ENCODE peak calls at places on chromosomes 3 and 15, in five cellular contexts. B is neural progenitor cell, P is foreskin fibroblast, H is brain microvascular endothelial cell, R is RWPE1. C is an unnamed sample.

GRCh38 chr15:68930268-68931022 is at the start of gene SPESP1:
- DNase-seq in B (no peak), P (peak), H (peak), R (peak), C (no peak)

GRCh38 chr3:158419820-158420653 is 151.0 kb upstream of the MLF1 start:
- DNase-seq in B (no peak), P (no peak), H (no peak), R (no peak), C (no peak)

GRCh38 chr15:69782809-69783208 is 314.9 kb downstream of the TLE3 start:
- DNase-seq in B (no peak), P (no peak), H (no peak), R (no peak), C (no peak)

GRCh38 chr3:8914491-8914890 is 48.8 kb downstream of the RAD18 start:
- DNase-seq in B (no peak), P (peak), H (no peak), R (no peak), C (no peak)

GRCh38 chr3:173690542-173690941 is 293.0 kb downstream of the NLGN1 start:
- DNase-seq in B (no peak), P (no peak), H (no peak), R (no peak), C (peak)

GRCh38 chr15:66404122-66404521 is 17.4 kb downstream of the MAP2K1 start:
- DNase-seq in B (no peak), P (no peak), H (no peak), R (no peak), C (no peak)

GRCh38 chr3:196726788-196727675 is 12.6 kb upstream of the PAK2 start:
- DNase-seq in B (no peak), P (peak), H (peak), R (peak), C (peak)

GRCh38 chr3:187568171-187568570 is 102.0 kb downstream of the SST start:
- DNase-seq in B (no peak), P (no peak), H (no peak), R (no peak), C (peak)

GRCh38 chr3:113629941-113630340 is 66.5 kb downstream of the USF3 start:
- DNase-seq in B (peak), P (no peak), H (no peak), R (no peak), C (no peak)

GRCh38 chr3:150763841-150764483 is 993 bp upstream of the SIAH2 start:
- DNase-seq in B (peak), P (peak), H (no peak), R (peak), C (peak)

GRCh38 chr3:194906229-194906629 is 220.5 kb downstream of the FAM43A start:
- DNase-seq in B (no peak), P (peak), H (no peak), R (no peak), C (peak)

GRCh38 chr15:38004218-38004848 is 69.9 kb downstream of the TMCO5A start:
- DNase-seq in B (no peak), P (no peak), H (no peak), R (no peak), C (no peak)

GRCh38 chr3:185316740-185317407 is 46.1 kb upstream of the MAP3K13 start:
- DNase-seq in B (no peak), P (no peak), H (peak), R (peak), C (no peak)

GRCh38 chr3:128458746-128459450 is 7.8 kb downstream of the DNAJB8 start:
- DNase-seq in B (peak), P (no peak), H (no peak), R (no peak), C (no peak)

GRCh38 chr3:155202626-155203025 is 90.9 kb downstream of the STRIT1 start:
- DNase-seq in B (no peak), P (peak), H (no peak), R (no peak), C (peak)

GRCh38 chr3:6994081-6994668 is 133.3 kb downstream of the GRM7 start:
- DNase-seq in B (no peak), P (no peak), H (no peak), R (no peak), C (no peak)

GRCh38 chr3:42736081-42736480 is 33.5 kb upstream of the HHATL start:
- DNase-seq in B (no peak), P (no peak), H (no peak), R (no peak), C (no peak)

GRCh38 chr3:45137656-45138181 is 8.5 kb downstream of the CDCP1 start:
- DNase-seq in B (no peak), P (no peak), H (no peak), R (no peak), C (no peak)

GRCh38 chr15:74847462-74847861 is 4.5 kb upstream of the ULK3 start:
- DNase-seq in B (no peak), P (no peak), H (no peak), R (no peak), C (no peak)

GRCh38 chr15:59232476-59232875 is 25.8 kb downstream of the LDHAL6B start:
- DNase-seq in B (no peak), P (peak), H (peak), R (peak), C (peak)

GRCh38 chr3:194323785-194324735 is 27.1 kb downstream of the CPN2 start:
- DNase-seq in B (peak), P (no peak), H (no peak), R (peak), C (peak)

GRCh38 chr15:98754283-98755022 is 106.1 kb downstream of the IGF1R start:
- DNase-seq in B (peak), P (no peak), H (no peak), R (no peak), C (no peak)

GRCh38 chr3:123411340-123412040 is 37.4 kb downstream of the ADCY5 start:
- DNase-seq in B (no peak), P (no peak), H (no peak), R (no peak), C (no peak)

GRCh38 chr3:13040381-13041074 is 32.7 kb downstream of the IQSEC1 start:
- DNase-seq in B (peak), P (no peak), H (no peak), R (no peak), C (no peak)

GRCh38 chr3:12681586-12682371 is 17.9 kb upstream of the RAF1 start:
- DNase-seq in B (no peak), P (peak), H (peak), R (no peak), C (peak)

GRCh38 chr3:60198179-60198578 is 1053.1 kb downstream of the FHIT start:
- DNase-seq in B (no peak), P (no peak), H (no peak), R (no peak), C (no peak)

GRCh38 chr15:80584561-80584964 is 110.5 kb upstream of the ABHD17C start:
- DNase-seq in B (peak), P (no peak), H (no peak), R (no peak), C (no peak)

GRCh38 chr3:128499724-128500275 is 6.8 kb upstream of the GATA2 start:
- DNase-seq in B (no peak), P (no peak), H (no peak), R (peak), C (peak)

GRCh38 chr3:168052517-168052916 is 43.2 kb downstream of the GOLIM4 start:
- DNase-seq in B (no peak), P (no peak), H (no peak), R (no peak), C (no peak)

GRCh38 chr3:149658444-149659172 is 783 bp upstream of the WWTR1 start:
- DNase-seq in B (peak), P (peak), H (peak), R (peak), C (peak)

GRCh38 chr3:123876858-123877257 is 7.3 kb downstream of the MYLK start:
- DNase-seq in B (no peak), P (no peak), H (no peak), R (no peak), C (no peak)

GRCh38 chr3:139935071-139935865 is at the start of gene CLSTN2:
- DNase-seq in B (peak), P (peak), H (peak), R (peak), C (no peak)

GRCh38 chr3:140285380-140285779 is 350.4 kb downstream of the CLSTN2 start:
- DNase-seq in B (no peak), P (no peak), H (no peak), R (no peak), C (no peak)

GRCh38 chr15:62432702-62433398 is 267.8 kb upstream of the C2CD4B start:
- DNase-seq in B (no peak), P (no peak), H (no peak), R (no peak), C (no peak)

GRCh38 chr3:165895919-165896318 is 58.7 kb upstream of the BCHE start:
- DNase-seq in B (peak), P (no peak), H (peak), R (no peak), C (no peak)
- TF ChIP-seq CTCF in B (peak), P (no peak), H (peak), R (no peak), C (no peak)

GRCh38 chr3:84980456-84980855 is 21.7 kb downstream of the CADM2 start:
- DNase-seq in B (no peak), P (no peak), H (no peak), R (no peak), C (no peak)
- TF ChIP-seq CTCF in B (no peak), P (no peak), H (no peak), R (no peak), C (no peak)

GRCh38 chr3:46962990-46963389 is 13.6 kb downstream of the CCDC12 start:
- DNase-seq in B (no peak), P (no peak), H (no peak), R (no peak), C (no peak)

GRCh38 chr3:46965151-46965550 is 11.4 kb downstream of the CCDC12 start:
- DNase-seq in B (no peak), P (no peak), H (no peak), R (no peak), C (no peak)

GRCh38 chr3:46970391-46971091 is 6.0 kb downstream of the CCDC12 start:
- DNase-seq in B (no peak), P (peak), H (no peak), R (no peak), C (no peak)

GRCh38 chr3:46968783-46969428 is 7.6 kb downstream of the CCDC12 start:
- DNase-seq in B (no peak), P (no peak), H (no peak), R (no peak), C (no peak)

DNA sequence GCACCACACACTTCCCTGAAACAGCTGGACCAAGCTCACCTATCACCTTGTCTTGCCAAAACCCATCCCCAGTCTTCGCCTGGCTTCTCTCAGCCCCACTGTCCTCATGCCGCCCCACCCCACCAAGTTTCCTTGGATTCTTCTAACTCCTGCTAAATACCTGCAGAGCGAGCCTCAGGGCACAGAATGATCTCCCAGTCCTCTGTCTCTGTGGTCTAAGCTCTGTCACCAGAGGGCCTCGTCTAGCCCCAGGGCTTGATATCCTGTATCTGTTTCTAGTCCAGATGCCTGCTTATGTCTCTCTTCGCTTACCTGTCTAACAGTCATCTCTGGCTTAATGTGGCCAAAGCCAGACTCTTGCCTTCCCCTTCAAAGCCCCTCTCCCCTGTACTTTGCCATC is 9.7 kb downstream of the CCDC12 start:
- DNase-seq in B (no peak), P (no peak), H (no peak), R (no peak), C (no peak)
- TF ChIP-seq CTCF in B (no peak), P (no peak), H (no peak), R (no peak), C (no peak)

GRCh38 chr3:72233571-72233970 is 448.6 kb upstream of the PROK2 start:
- DNase-seq in B (no peak), P (no peak), H (no peak), R (no peak), C (no peak)

GRCh38 chr3:72234394-72234793 is 449.4 kb upstream of the PROK2 start:
- DNase-seq in B (no peak), P (peak), H (no peak), R (peak), C (peak)

GRCh38 chr3:72231439-72232196 is 446.7 kb upstream of the PROK2 start:
- DNase-seq in B (no peak), P (no peak), H (no peak), R (no peak), C (no peak)

GRCh38 chr3:72230774-72231379 is 445.9 kb upstream of the PROK2 start:
- DNase-seq in B (no peak), P (no peak), H (no peak), R (no peak), C (no peak)

GRCh38 chr3:72232777-72233176 is 447.8 kb upstream of the PROK2 start:
- DNase-seq in B (no peak), P (no peak), H (no peak), R (no peak), C (no peak)
- TF ChIP-seq CTCF in B (no peak), P (no peak), H (no peak), R (no peak), C (no peak)

DNA sequence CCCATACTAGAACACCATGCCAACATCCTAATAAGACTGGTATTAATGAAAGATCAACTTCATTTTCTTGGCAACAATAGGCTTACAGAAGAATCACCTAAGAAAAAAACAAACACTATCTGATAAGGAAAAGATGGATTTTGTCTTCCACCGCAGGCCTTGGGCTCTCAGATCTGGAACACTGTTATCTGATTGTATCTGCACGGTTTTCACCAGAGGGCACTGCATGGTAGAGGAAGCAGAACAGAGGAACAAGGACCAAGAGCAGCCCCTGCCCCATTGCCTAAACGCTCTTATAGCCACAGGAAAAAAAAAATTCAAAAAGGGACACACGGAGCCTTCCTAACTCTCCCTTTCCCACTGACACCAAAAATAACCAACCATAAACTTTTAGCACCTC is 23.4 kb downstream of the IL17RD start:
- DNase-seq in B (no peak), P (no peak), H (no peak), R (no peak), C (no peak)
- TF ChIP-seq CTCF in B (peak), P (no peak), H (peak), R (no peak), C (no peak)

GRCh38 chr15:25056484-25057429 is 102.0 kb downstream of the SNRPN start:
- DNase-seq in B (no peak), P (no peak), H (no peak), R (no peak), C (no peak)
- TF ChIP-seq CTCF in B (no peak), P (no peak), H (peak), R (no peak), C (peak)

GRCh38 chr3:65732060-65732933 is 306.4 kb downstream of the MAGI1 start:
- DNase-seq in B (peak), P (peak), H (peak), R (peak), C (peak)
- TF ChIP-seq CTCF in B (peak), P (peak), H (peak), R (peak), C (peak)

DNA sequence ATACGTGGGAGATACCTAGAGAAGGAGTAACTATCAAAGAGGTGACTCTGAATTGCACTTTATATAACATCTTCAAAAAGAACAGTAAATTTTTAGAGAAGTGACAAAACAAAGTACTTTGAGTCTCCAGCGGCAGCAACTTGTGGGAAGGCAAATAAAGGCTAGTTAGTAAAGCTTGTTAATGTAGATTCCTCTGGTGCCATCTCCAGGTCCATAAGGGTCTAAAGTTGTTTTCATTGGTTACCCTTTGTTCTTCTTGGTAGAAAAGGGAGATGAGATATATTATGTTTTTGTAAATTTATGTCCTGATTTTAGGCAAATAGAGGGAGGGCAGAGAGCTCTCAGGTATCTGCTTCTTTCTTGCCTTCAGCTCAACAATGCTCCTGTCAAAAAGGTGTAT is 161.6 kb downstream of the MYRIP start:
- DNase-seq in B (no peak), P (no peak), H (no peak), R (no peak), C (no peak)
- TF ChIP-seq CTCF in B (no peak), P (no peak), H (no peak), R (no peak), C (no peak)

GRCh38 chr3:51974277-51974962 is 444 bp upstream of the ABHD14A start:
- DNase-seq in B (no peak), P (no peak), H (no peak), R (no peak), C (no peak)
- TF ChIP-seq CTCF in B (no peak), P (no peak), H (no peak), R (peak), C (peak)

GRCh38 chr15:89141885-89142284 is 53.6 kb downstream of the ABHD2 start:
- DNase-seq in B (no peak), P (no peak), H (peak), R (no peak), C (peak)

GRCh38 chr15:89140595-89140994 is 52.3 kb downstream of the ABHD2 start:
- DNase-seq in B (no peak), P (no peak), H (no peak), R (no peak), C (no peak)

GRCh38 chr15:89138999-89139612 is 50.9 kb downstream of the ABHD2 start:
- DNase-seq in B (no peak), P (peak), H (peak), R (no peak), C (peak)

GRCh38 chr15:89137926-89138325 is 49.7 kb downstream of the ABHD2 start:
- DNase-seq in B (no peak), P (no peak), H (no peak), R (no peak), C (no peak)

GRCh38 chr15:89139613-89140499 is 51.6 kb downstream of the ABHD2 start:
- DNase-seq in B (peak), P (no peak), H (peak), R (no peak), C (no peak)
- TF ChIP-seq CTCF in B (peak), P (peak), H (peak), R (no peak), C (peak)

C was measured in HFFc6.